ENCODE peak calls at places on chromosomes 6 and 20, in four cellular contexts. O is A549, G is HepG2, H is HCT116. N is an unnamed sample. For H3K9me3, the result is how much of the 10 kb centered on the place peaks cover.

GRCh38 chr6:33992191-33992590 is 153.7 kb downstream of the GRM4 start:
- DNase-seq in O (no peak), G (no peak), H (no peak), N (no peak)

GRCh38 chr20:32456869-32457421 is 98.8 kb downstream of the ASXL1 start:
- DNase-seq in O (peak), G (no peak), H (no peak), N (no peak)

GRCh38 chr6:156563710-156564109 is 213.5 kb upstream of the ARID1B start:
- DNase-seq in O (no peak), G (no peak), H (no peak), N (no peak)

GRCh38 chr20:46545077-46545826 is 5.2 kb downstream of the OCSTAMP start:
- DNase-seq in O (no peak), G (no peak), H (no peak), N (no peak)

GRCh38 chr6:1651362-1651761 is 41.6 kb downstream of the FOXC1 start:
- DNase-seq in O (no peak), G (no peak), H (no peak), N (no peak)

GRCh38 chr20:25005220-25005619 is 12.7 kb upstream of the APMAP start:
- DNase-seq in O (no peak), G (no peak), H (no peak), N (no peak)

GRCh38 chr6:131381052-131381451 is 192.0 kb upstream of the ARG1 start:
- DNase-seq in O (no peak), G (no peak), H (no peak), N (no peak)

GRCh38 chr6:69026243-69026642 is 391.2 kb downstream of the ADGRB3 start:
- DNase-seq in O (no peak), G (no peak), H (no peak), N (no peak)

GRCh38 chr6:137272403-137272802 is 53.2 kb upstream of the IFNGR1 start:
- DNase-seq in O (no peak), G (no peak), H (no peak), N (no peak)

GRCh38 chr6:133645000-133645619 is 243.8 kb upstream of the TCF21 start:
- DNase-seq in O (no peak), G (no peak), H (no peak), N (no peak)

GRCh38 chr6:20426177-20427082 is 24.8 kb downstream of the E2F3 start:
- DNase-seq in O (no peak), G (no peak), H (no peak), N (no peak)

GRCh38 chr6:37459981-37460800 is 27.2 kb downstream of the CMTR1 start:
- DNase-seq in O (no peak), G (no peak), H (no peak), N (no peak)

GRCh38 chr6:144063744-144064401 is 31.5 kb downstream of the SF3B5 start:
- DNase-seq in O (peak), G (peak), H (peak), N (no peak)

GRCh38 chr6:118562959-118563358 is 14.9 kb downstream of the PLN start:
- DNase-seq in O (no peak), G (no peak), H (no peak), N (no peak)

GRCh38 chr6:33677153-33677660 is 34.3 kb downstream of the UQCC2 start:
- DNase-seq in O (no peak), G (no peak), H (no peak), N (no peak)

GRCh38 chr20:53597521-53598120 is 4.0 kb upstream of the ZNF217 start:
- DNase-seq in O (no peak), G (no peak), H (no peak), N (no peak)

GRCh38 chr6:42556462-42556861 is 7.4 kb upstream of the UBR2 start:
- DNase-seq in O (no peak), G (no peak), H (no peak), N (no peak)

GRCh38 chr20:58640446-58640845 is 10.6 kb upstream of the STX16 start:
- DNase-seq in O (no peak), G (no peak), H (no peak), N (no peak)

GRCh38 chr6:163926642-163927041 is 512.1 kb downstream of the QKI start:
- DNase-seq in O (no peak), G (no peak), H (no peak), N (no peak)

GRCh38 chr20:59779656-59780380 is 153.6 kb downstream of the SYCP2 start:
- DNase-seq in O (no peak), G (no peak), H (no peak), N (no peak)
- H3K9me3 ChIP-seq in O (under half), G (under half), H (under half), N (under half)

GRCh38 chr6:28945360-28945759 is 21.6 kb upstream of the TRIM27 start:
- DNase-seq in O (no peak), G (no peak), H (no peak), N (no peak)

GRCh38 chr6:28941681-28942448 is 18.1 kb upstream of the TRIM27 start:
- DNase-seq in O (no peak), G (no peak), H (no peak), N (no peak)

GRCh38 chr6:28944412-28945006 is 20.7 kb upstream of the TRIM27 start:
- DNase-seq in O (no peak), G (peak), H (no peak), N (peak)

GRCh38 chr6:28943223-28943556 is 19.4 kb upstream of the TRIM27 start:
- DNase-seq in O (no peak), G (no peak), H (no peak), N (no peak)

GRCh38 chr6:28943557-28944411 is 20.0 kb upstream of the TRIM27 start:
- DNase-seq in O (no peak), G (peak), H (no peak), N (no peak)
- TF ChIP-seq REST in O (no peak), G (peak), H (no peak), N (no peak)

GRCh38 chr6:170045981-170046667 is 244.8 kb downstream of the DLL1 start:
- DNase-seq in O (no peak), G (no peak), H (no peak), N (no peak)
- H3K9me3 ChIP-seq in O (under half), G (under half), H (under half), N (under half)

DNA sequence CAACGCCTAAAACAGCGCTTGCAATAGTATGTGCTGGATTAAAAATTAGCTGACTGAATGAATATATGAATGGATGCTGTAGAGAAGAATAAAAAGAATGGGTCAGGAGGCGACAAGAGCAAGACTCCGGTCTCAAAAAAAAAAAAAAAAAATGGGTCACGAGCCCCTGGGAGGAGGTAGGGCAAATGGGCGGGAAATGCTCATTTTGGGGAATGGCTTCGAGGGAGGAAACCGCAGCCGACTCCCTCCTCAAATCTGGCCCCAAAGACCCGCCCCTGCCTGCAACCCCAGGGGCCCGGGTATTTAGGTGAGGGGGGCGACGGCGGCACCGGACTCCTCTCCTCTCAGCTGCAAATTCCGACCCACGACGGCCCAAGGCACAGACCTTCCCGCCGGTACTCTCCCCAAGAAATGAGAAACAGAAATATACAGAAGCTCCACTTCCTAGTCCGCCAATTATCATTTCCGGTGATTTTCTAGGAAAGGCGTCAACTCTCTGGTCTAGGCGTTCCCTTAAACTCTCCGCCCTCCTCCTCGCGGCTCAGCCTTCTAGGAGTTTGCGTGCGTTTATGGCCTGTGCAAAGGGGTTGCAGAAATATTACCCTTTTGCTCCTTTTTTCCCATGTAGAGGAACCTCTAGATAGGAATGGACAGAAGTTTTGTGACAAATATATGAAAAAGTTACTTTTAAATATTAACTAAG is at the start of gene ZNF311:
- DNase-seq in O (peak), G (no peak), H (no peak), N (no peak)
- TF ChIP-seq REST in O (no peak), G (no peak), H (no peak), N (no peak)

DNA sequence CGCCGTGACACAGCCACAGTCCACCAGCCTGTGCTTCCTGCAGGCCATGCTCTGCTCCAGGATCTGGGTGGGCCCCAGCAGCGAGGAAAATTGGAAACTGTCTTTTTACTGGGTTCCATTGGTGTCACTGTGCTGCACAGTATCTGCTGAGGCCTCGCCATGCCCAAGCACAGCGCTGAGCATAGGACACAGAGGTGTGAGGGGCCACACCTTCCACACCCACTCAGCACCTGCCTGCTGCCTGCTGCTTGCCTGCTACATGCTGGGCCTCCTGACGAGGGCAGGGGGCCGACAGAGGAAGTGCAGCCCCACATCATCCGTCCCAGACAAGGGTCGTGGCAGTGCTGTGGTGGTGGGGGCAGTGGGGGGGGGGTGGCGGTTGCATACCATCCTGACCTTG is 173.0 kb upstream of the THBS2 start:
- DNase-seq in O (no peak), G (no peak), H (no peak), N (no peak)
- H3K9me3 ChIP-seq in O (under half), G (under half), H (under half), N (under half)

GRCh38 chr6:119739776-119740175 is 390.2 kb upstream of the MAN1A1 start:
- DNase-seq in O (no peak), G (no peak), H (no peak), N (no peak)

GRCh38 chr6:119738425-119738824 is 388.9 kb upstream of the MAN1A1 start:
- DNase-seq in O (no peak), G (no peak), H (no peak), N (no peak)

GRCh38 chr6:119742188-119742803 is 392.7 kb upstream of the MAN1A1 start:
- DNase-seq in O (no peak), G (peak), H (peak), N (peak)

GRCh38 chr6:119735500-119735899 is 385.9 kb upstream of the MAN1A1 start:
- DNase-seq in O (no peak), G (no peak), H (no peak), N (no peak)

GRCh38 chr6:119736680-119737079 is 387.1 kb upstream of the MAN1A1 start:
- DNase-seq in O (no peak), G (no peak), H (no peak), N (no peak)
- TF ChIP-seq REST in O (no peak), G (no peak), H (no peak), N (no peak)

N was measured in Panc1.